ENCODE peak calls at places on chromosomes 13 and 19, in five cellular contexts. N, K, M, I and Q are unnamed samples.

GRCh38 chr19:49640113-49640898 is at the start of gene RRAS:
- DNase-seq in N (peak; percentile 99), K (peak; percentile 100), M (peak; percentile 98), I (peak; percentile 100), Q (peak; percentile 99)

GRCh38 chr13:41179593-41180250 is 14.6 kb downstream of the KBTBD7 start:
- DNase-seq in N (no peak), K (no peak), M (no peak), I (no peak), Q (no peak)

GRCh38 chr13:73715910-73716257 is 418.3 kb downstream of the KLF12 start:
- DNase-seq in N (no peak), K (no peak), M (no peak), I (no peak), Q (no peak)

GRCh38 chr19:16914421-16914820 is 25.6 kb downstream of the F2RL3 start:
- DNase-seq in N (no peak), K (no peak), M (no peak), I (no peak), Q (no peak)

GRCh38 chr13:108269601-108270328 is at the start of gene TNFSF13B:
- DNase-seq in N (peak; percentile 58), K (peak; percentile 27), M (peak; percentile 35), I (peak; percentile 62), Q (peak; percentile 42)

GRCh38 chr13:32075150-32075851 is 43.7 kb downstream of the FRY start:
- DNase-seq in N (no peak), K (no peak), M (no peak), I (no peak), Q (no peak)

GRCh38 chr13:113373811-113374485 is 10.0 kb upstream of the GRTP1 start:
- DNase-seq in N (no peak), K (no peak), M (no peak), I (no peak), Q (no peak)

GRCh38 chr13:97319088-97319487 is 97.0 kb downstream of the MBNL2 start:
- DNase-seq in N (no peak), K (no peak), M (peak; percentile 31), I (no peak), Q (peak; percentile 25)

GRCh38 chr19:15025237-15025636 is 24.0 kb upstream of the CASP14 start:
- DNase-seq in N (no peak), K (no peak), M (no peak), I (peak; percentile 23), Q (no peak)